ENCODE peak calls at places on chromosome 7, in four cellular contexts. One of them, this sample, is unnamed.
A peak's percentile ranks its signal among the peaks of the same experiment; 100 is the strongest.

GRCh38 chr7:13725591-13725990 is 263.9 kb downstream of the ETV1 start:
- DNase-seq in GM20000: no peak
- DNase-seq in Kasumi-1: no peak
- DNase-seq in astrocyte of the spinal cord: no peak
- DNase-seq in this sample: no peak

GRCh38 chr7:77833136-77833535 is 34.6 kb downstream of the PHTF2 start:
- DNase-seq in Kasumi-1: no peak
- DNase-seq in GM20000: no peak
- DNase-seq in astrocyte of the spinal cord: no peak
- DNase-seq in this sample: no peak

GRCh38 chr7:158735935-158736334 is 31.3 kb upstream of the NCAPG2 start:
- DNase-seq in astrocyte of the spinal cord: no peak
- DNase-seq in Kasumi-1: no peak
- DNase-seq in GM20000: no peak
- DNase-seq in this sample: no peak

GRCh38 chr7:93043393-93043985 is 74.3 kb downstream of the SAMD9 start:
- DNase-seq in Kasumi-1: no peak
- DNase-seq in GM20000: no peak
- DNase-seq in astrocyte of the spinal cord: peak; percentile 90
- DNase-seq in this sample: peak; percentile 58

GRCh38 chr7:133672866-133673265 is 420.0 kb downstream of the EXOC4 start:
- DNase-seq in astrocyte of the spinal cord: no peak
- DNase-seq in Kasumi-1: no peak
- DNase-seq in GM20000: no peak
- DNase-seq in this sample: no peak

GRCh38 chr7:118080947-118081346 is 103.0 kb upstream of the LSM8 start:
- DNase-seq in astrocyte of the spinal cord: peak; percentile 87
- DNase-seq in GM20000: peak; percentile 37
- DNase-seq in Kasumi-1: no peak
- DNase-seq in this sample: peak; percentile 89

GRCh38 chr7:149615690-149616270 is 118.2 kb upstream of the ZNF746 start:
- DNase-seq in astrocyte of the spinal cord: no peak
- DNase-seq in Kasumi-1: no peak
- DNase-seq in GM20000: no peak
- DNase-seq in this sample: no peak

GRCh38 chr7:26390016-26390415 is 98.4 kb downstream of the SNX10 start:
- DNase-seq in astrocyte of the spinal cord: no peak
- DNase-seq in Kasumi-1: no peak
- DNase-seq in GM20000: no peak
- DNase-seq in this sample: no peak

GRCh38 chr7:154372106-154372505 is 319.9 kb downstream of the DPP6 start:
- DNase-seq in astrocyte of the spinal cord: no peak
- DNase-seq in GM20000: no peak
- DNase-seq in Kasumi-1: no peak
- DNase-seq in this sample: no peak

GRCh38 chr7:130360518-130360917 is 15.9 kb downstream of the CPA5 start:
- DNase-seq in Kasumi-1: no peak
- DNase-seq in astrocyte of the spinal cord: no peak
- DNase-seq in GM20000: no peak
- DNase-seq in this sample: no peak

GRCh38 chr7:123738356-123738755 is 10.4 kb downstream of the WASL start:
- DNase-seq in GM20000: no peak
- DNase-seq in astrocyte of the spinal cord: no peak
- DNase-seq in Kasumi-1: no peak
- DNase-seq in this sample: no peak

GRCh38 chr7:21767300-21767900 is 178.3 kb downstream of the CDCA7L start:
- DNase-seq in astrocyte of the spinal cord: peak; percentile 68
- DNase-seq in Kasumi-1: peak; percentile 72
- DNase-seq in GM20000: peak; percentile 42
- DNase-seq in this sample: peak; percentile 72

GRCh38 chr7:125465527-125465926 is 535.9 kb upstream of the POT1 start:
- DNase-seq in astrocyte of the spinal cord: no peak
- DNase-seq in GM20000: no peak
- DNase-seq in Kasumi-1: no peak
- DNase-seq in this sample: no peak

GRCh38 chr7:121479466-121479865 is 83.4 kb upstream of the FAM3C start:
- DNase-seq in astrocyte of the spinal cord: no peak
- DNase-seq in GM20000: no peak
- DNase-seq in Kasumi-1: no peak
- DNase-seq in this sample: no peak

GRCh38 chr7:7920481-7920880 is 48.1 kb upstream of the GLCCI1 start:
- DNase-seq in GM20000: peak; percentile 59
- DNase-seq in Kasumi-1: no peak
- DNase-seq in astrocyte of the spinal cord: no peak
- DNase-seq in this sample: no peak

GRCh38 chr7:20316706-20317105 is 14.0 kb upstream of the ITGB8 start:
- DNase-seq in GM20000: no peak
- DNase-seq in astrocyte of the spinal cord: no peak
- DNase-seq in Kasumi-1: no peak
- DNase-seq in this sample: no peak

GRCh38 chr7:141409911-141410329 is 141.3 kb upstream of the AGK start:
- DNase-seq in astrocyte of the spinal cord: no peak
- DNase-seq in GM20000: no peak
- DNase-seq in Kasumi-1: no peak
- DNase-seq in this sample: no peak

GRCh38 chr7:157269341-157270059 is 67.3 kb upstream of the DNAJB6 start:
- DNase-seq in Kasumi-1: no peak
- DNase-seq in GM20000: no peak
- DNase-seq in astrocyte of the spinal cord: no peak
- DNase-seq in this sample: no peak

GRCh38 chr7:103857435-103857834 is 132.0 kb downstream of the RELN start:
- DNase-seq in astrocyte of the spinal cord: no peak
- DNase-seq in Kasumi-1: no peak
- DNase-seq in GM20000: no peak
- DNase-seq in this sample: no peak

GRCh38 chr7:64888561-64888900 is 14.5 kb upstream of the ZNF273 start:
- DNase-seq in GM20000: peak; percentile 25
- DNase-seq in astrocyte of the spinal cord: no peak
- DNase-seq in Kasumi-1: no peak
- DNase-seq in this sample: no peak

GRCh38 chr7:135710417-135711138 is 17.4 kb downstream of the SLC13A4 start:
- DNase-seq in Kasumi-1: no peak
- DNase-seq in astrocyte of the spinal cord: no peak
- DNase-seq in GM20000: peak; percentile 66
- DNase-seq in this sample: no peak